ENCODE peak calls at places on chromosomes 16 and 17, in seven cellular contexts. Y is neural progenitor cell, K is left ventricle myocardium inferior, Z is thoracic aorta, X is HCT116, D is kidney, P is fibroblast of mammary gland. C is an unnamed sample.

GRCh38 chr17:55742272-55743102 is 8.4 kb upstream of the PCTP start:
- DNase-seq in D (no peak), K (no peak), Y (no peak), X (no peak), P (no peak), Z (no peak), C (no peak)

GRCh38 chr17:73091770-73092517 is 544 bp downstream of the SLC39A11 start:
- DNase-seq in Y (peak), P (no peak), K (peak), X (no peak), Z (no peak), D (no peak), C (no peak)

GRCh38 chr16:87318158-87318644 is 1.0 kb upstream of the C16orf95 start:
- DNase-seq in Z (no peak), Y (no peak), D (no peak), X (no peak), P (peak), K (no peak), C (no peak)

GRCh38 chr17:29593546-29594440 is 861 bp downstream of the ANKRD13B start:
- DNase-seq in P (no peak), D (no peak), Y (peak), Z (no peak), X (no peak), K (no peak), C (no peak)

GRCh38 chr17:57296231-57296630 is 39.9 kb downstream of the MSI2 start:
- DNase-seq in K (no peak), Z (no peak), D (no peak), X (no peak), Y (no peak), P (no peak), C (no peak)

GRCh38 chr16:84308120-84308519 is 13.4 kb downstream of the WFDC1 start:
- DNase-seq in Z (no peak), X (peak), P (peak), K (peak), Y (peak), D (peak), C (no peak)

GRCh38 chr17:44002141-44002848 is 2.1 kb upstream of the NAGS start:
- DNase-seq in Y (no peak), X (no peak), P (peak), K (no peak), Z (no peak), D (no peak), C (no peak)

GRCh38 chr17:40532520-40533253 is 31.3 kb upstream of the TNS4 start:
- DNase-seq in K (no peak), D (no peak), Y (no peak), P (peak), X (no peak), Z (no peak), C (no peak)

GRCh38 chr17:77361986-77362620 is 221.3 kb downstream of the SEC14L1 start:
- DNase-seq in K (no peak), P (no peak), X (no peak), Z (no peak), Y (no peak), D (no peak), C (no peak)

GRCh38 chr17:44400226-44400847 is 10.9 kb upstream of the ITGA2B start:
- DNase-seq in Y (peak), P (peak), Z (no peak), D (no peak), X (peak), K (no peak), C (no peak)

GRCh38 chr17:80833952-80834895 is 157.4 kb upstream of the CHMP6 start:
- DNase-seq in D (peak), Y (no peak), X (no peak), Z (no peak), P (peak), K (peak), C (no peak)

GRCh38 chr16:13519871-13520270 is 400.1 kb upstream of the ERCC4 start:
- DNase-seq in X (no peak), P (no peak), Z (no peak), Y (no peak), K (no peak), D (no peak), C (no peak)

GRCh38 chr16:49632111-49632797 is 223.7 kb downstream of the ZNF423 start:
- DNase-seq in Y (no peak), D (no peak), K (no peak), X (no peak), Z (no peak), P (no peak), C (peak)

GRCh38 chr17:57404807-57405485 is 148.6 kb downstream of the MSI2 start:
- DNase-seq in P (no peak), D (no peak), Z (no peak), K (no peak), X (no peak), Y (no peak), C (no peak)

GRCh38 chr16:11321662-11322061 is 23.6 kb upstream of the RMI2 start:
- DNase-seq in D (no peak), P (no peak), X (no peak), K (no peak), Z (no peak), Y (no peak), C (no peak)

GRCh38 chr17:57111386-57111785 is 26.3 kb downstream of the AKAP1 start:
- DNase-seq in D (no peak), P (no peak), Z (no peak), Y (no peak), K (no peak), X (no peak), C (no peak)

GRCh38 chr17:75394332-75394918 is 11.1 kb downstream of the GRB2 start:
- DNase-seq in D (no peak), Y (no peak), Z (no peak), K (no peak), X (no peak), P (no peak), C (no peak)

GRCh38 chr16:971582-971905 is 760 bp upstream of the LMF1 start:
- DNase-seq in X (no peak), P (no peak), Y (no peak), D (no peak), K (no peak), Z (no peak), C (no peak)

GRCh38 chr16:6343157-6343556 is 989.5 kb upstream of the RBFOX1 start:
- DNase-seq in P (no peak), D (no peak), K (no peak), Z (no peak), X (no peak), Y (peak), C (no peak)

GRCh38 chr17:7393613-7394451 is 493 bp downstream of the PLSCR3 start:
- DNase-seq in P (no peak), D (peak), K (peak), Y (peak), X (no peak), Z (no peak), C (no peak)

GRCh38 chr17:63460018-63460417 is 13.9 kb upstream of the CYB561 start:
- DNase-seq in Z (no peak), P (no peak), K (no peak), Y (peak), D (no peak), X (no peak), C (no peak)

GRCh38 chr16:69930117-69930776 is 20.9 kb upstream of the CLEC18A start:
- DNase-seq in Y (peak), X (peak), K (peak), Z (no peak), D (no peak), P (peak), C (no peak)

GRCh38 chr17:187130-187529 is 5.7 kb upstream of the DOC2B start:
- DNase-seq in K (no peak), X (no peak), P (no peak), Y (peak), Z (no peak), D (peak), C (no peak)

GRCh38 chr16:10122546-10122945 is 59.7 kb downstream of the GRIN2A start:
- DNase-seq in P (peak), Y (peak), X (no peak), Z (no peak), K (no peak), D (no peak), C (no peak)

GRCh38 chr16:24150282-24150681 is 105.9 kb upstream of the CACNG3 start:
- DNase-seq in Z (no peak), Y (no peak), X (no peak), P (no peak), K (no peak), D (no peak), C (no peak)

GRCh38 chr17:69690531-69690930 is 276.0 kb downstream of the MAP2K6 start:
- DNase-seq in Y (no peak), K (no peak), X (no peak), D (no peak), P (no peak), Z (no peak), C (no peak)

DNA sequence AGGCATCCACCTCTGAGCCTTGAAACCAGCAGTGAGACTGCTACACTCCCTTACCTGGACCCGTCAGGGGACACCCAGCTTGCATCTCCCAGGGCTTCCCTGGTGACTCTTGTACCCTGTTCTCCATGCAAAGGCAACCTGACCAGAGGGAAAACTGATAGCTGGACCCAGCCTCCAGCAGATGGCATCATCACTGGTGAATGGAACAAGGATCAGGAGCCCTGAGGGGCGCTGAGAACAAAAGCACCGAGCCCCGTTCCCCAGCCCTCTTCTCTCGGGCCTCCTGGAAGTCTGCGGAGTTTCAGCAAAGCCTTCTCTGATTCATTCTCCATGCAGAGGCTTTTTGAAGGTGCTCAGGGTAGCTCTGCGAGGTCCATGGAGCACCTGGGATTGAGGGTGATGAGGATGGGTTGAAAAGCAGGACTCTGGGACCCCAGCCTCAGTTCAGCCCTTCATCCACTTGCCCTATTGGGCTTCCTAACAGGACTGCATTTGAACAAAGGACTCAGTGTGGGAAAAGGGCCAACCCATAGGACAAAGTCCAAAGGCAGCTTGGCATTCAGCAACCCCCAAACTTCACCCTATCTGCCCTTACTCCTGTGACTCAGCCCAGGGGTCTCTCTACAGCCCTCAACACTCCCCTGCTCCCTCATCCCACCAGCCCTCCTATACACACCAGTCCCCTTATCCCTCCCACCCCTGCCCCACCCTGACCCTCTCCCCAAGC is 45.0 kb upstream of the LHX1 start:
- DNase-seq in Y (peak), D (no peak), X (peak), K (no peak), Z (no peak), P (no peak), C (no peak)
- TF ChIP-seq CTCF in Y (peak), D (no peak), X (peak), K (no peak), Z (no peak), P (no peak), C (no peak)

DNA sequence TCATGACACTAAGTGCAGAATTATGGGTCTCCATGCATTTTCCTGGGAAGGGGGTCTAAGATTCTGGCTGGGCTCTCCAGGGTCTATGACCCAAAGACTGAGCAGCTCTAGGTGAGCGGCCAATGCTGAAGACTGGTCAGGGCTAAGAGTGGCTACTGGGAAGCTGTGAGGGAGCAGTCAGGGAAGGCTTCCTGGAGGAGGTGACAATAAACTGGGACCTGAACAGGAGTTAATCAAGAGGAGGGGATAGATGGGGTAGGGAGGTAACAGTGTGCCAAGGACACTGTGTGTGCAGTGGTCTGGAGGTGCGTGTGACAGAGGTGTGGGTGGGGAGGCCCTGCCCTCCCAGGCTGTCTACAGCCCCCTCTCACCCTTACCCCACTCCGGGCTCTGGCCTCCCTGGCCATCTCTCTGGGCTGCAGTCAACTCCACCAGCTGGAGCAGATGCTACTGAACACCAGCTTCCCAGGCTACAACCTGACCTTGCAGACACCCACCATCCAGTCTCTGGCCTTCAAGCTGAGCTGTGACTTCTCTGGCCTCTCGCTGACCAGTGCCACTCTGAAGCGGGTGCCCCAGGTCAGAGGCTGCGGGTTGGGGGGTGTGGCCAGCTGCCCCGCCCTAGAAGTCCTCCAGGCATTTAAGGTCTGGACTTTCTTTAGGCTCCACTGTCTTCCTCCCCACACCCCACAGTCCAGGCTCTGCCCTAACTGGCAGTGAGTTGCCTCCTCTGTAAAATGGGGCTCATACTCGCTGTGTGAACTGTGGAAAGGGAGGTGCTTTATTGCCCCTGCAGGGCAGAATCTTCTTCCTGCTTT is 20.4 kb downstream of the ADGRG5 start:
- DNase-seq in P (no peak), Y (no peak), K (no peak), Z (no peak), D (peak), X (no peak), C (peak)
- TF ChIP-seq CTCF in P (no peak), Y (no peak), K (no peak), Z (no peak), D (no peak), X (no peak), C (no peak)

DNA sequence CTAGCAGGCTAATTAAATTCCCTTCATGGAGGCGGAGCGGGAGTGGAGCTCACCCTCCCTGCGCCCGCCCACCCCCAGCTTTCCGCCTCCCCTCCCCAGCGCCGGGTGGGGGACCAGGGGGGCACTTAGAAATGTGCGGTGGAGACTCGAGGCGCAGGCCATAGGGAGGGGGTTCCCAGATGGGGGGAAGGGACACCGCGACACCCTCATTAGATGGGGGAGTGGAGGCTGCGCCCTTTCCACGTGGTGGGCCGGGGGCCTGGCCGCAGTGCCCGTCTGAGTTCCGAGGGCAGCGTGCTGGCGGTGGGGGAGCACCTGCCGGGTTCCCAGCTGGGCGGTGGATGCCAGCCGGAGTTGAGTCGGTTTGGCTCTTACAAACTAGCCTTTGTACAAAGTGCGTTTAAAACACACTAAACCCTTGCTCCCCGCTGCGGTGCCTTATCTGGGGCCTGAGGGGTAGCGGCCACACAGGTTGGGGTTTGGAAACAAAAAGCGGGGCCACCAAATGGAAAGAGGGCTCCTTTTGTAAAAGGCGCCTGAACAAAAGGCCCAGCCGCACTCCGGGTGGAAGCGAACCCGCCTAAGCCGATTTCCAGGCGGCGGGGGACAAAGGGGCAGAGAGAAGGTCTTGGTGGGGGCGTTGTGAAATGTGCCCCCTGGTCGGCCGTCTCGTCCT is 1.4 kb downstream of the GSE1 start:
- DNase-seq in P (no peak), X (no peak), Z (no peak), K (no peak), D (peak), Y (peak), C (no peak)
- TF ChIP-seq CTCF in P (no peak), X (no peak), Z (no peak), K (no peak), D (no peak), Y (no peak), C (no peak)

GRCh38 chr17:35254107-35254802 is 11.4 kb downstream of the SLFN5 start:
- DNase-seq in K (no peak), X (peak), P (peak), D (no peak), Z (peak), Y (no peak), C (no peak)
- TF ChIP-seq CTCF in K (no peak), X (no peak), P (no peak), D (no peak), Z (no peak), Y (no peak), C (no peak)

GRCh38 chr16:73735018-73735417 is 561.6 kb upstream of the PSMD7 start:
- DNase-seq in Z (no peak), K (no peak), P (peak), D (no peak), Y (no peak), X (no peak), C (no peak)
- TF ChIP-seq CTCF in Z (no peak), K (no peak), P (no peak), D (no peak), Y (no peak), X (no peak), C (no peak)

DNA sequence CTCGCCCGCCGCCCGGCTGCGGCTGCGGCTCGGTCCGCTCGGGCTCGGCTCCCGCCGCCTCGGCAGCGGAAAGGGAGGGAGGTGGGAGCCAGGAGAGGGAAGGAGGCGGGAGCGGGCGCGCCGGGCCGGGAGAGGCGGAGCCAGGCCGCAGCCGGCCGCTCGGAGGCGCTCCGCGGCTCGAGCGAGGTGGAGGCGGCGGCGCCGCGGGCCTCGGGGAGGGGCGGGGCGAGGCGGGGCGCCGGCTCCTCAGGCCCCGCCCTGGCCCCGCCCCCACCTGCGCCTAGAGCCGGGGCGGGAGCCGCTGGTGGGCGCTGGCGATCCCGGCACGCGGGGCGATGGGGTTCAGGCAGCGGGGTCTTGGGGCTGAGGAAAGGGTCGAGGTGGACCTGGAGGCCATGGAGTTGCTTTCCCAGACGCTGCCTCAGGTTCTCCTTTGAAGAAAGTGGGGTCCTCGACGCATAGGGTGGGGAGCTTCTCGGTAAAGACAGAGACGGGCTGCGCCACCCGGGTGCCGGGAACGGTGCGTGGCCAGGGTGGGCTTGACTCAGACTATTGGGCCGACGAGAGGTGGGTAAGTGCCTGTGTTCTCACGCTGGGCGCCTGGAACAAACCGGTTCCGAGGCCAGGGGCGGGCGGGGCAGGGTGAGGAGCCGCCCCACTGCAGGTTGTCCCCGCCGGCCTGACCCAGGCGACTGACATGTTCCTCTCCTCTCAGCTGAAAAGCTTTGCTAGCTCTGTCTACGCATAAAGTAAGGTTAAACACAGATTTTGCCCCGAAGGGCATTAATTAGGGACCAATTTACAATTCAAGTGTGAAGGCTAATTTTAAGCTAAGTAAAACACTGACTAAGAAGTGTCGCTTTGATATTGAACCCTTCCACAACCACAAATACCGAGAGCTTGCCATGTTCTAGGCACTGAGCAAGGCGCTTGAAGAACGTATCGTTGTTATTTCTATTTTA is at the start of gene CMTM4:
- DNase-seq in Z (peak), K (peak), P (peak), D (peak), Y (peak), X (peak), C (peak)
- TF ChIP-seq CTCF in Z (no peak), K (peak), P (no peak), D (peak), Y (peak), X (peak), C (peak)

DNA sequence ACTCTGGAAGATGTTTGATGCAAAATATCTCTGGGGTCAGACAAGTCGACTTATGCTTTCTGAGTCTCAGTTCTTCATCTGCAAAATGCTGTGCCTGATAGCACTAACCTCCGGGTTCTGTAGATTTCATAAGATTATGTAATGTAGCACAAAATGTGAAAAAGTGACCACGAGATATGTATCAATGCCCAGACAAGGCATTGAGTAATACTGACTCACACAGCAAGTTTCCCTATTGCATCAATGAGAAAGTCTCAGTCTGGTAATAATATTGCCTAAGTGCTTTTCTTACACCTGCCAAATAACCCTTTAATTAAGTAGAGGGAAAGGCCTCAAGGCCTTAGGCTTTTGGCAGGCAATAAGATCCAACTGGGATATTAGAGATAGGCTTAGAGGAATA is 41.4 kb upstream of the MMP2 start:
- DNase-seq in P (peak), D (no peak), K (no peak), Z (no peak), X (no peak), Y (no peak), C (no peak)
- TF ChIP-seq CTCF in P (no peak), D (no peak), K (no peak), Z (no peak), X (no peak), Y (no peak), C (no peak)

GRCh38 chr17:38877130-38877851 is 7.4 kb downstream of the LASP1 start:
- DNase-seq in D (no peak), P (no peak), Z (no peak), K (no peak), Y (peak), X (no peak), C (no peak)
- TF ChIP-seq CTCF in D (no peak), P (no peak), Z (no peak), K (no peak), Y (no peak), X (no peak), C (no peak)